ENCODE peak calls at places on chromosomes 5 and 9, in five cellular contexts. D is heart right ventricle; Y is activated CD4-positive, alpha-beta T cell treated with anti-CD3 and anti-CD28 coated beads, Interleukin-2, amount 50 U/mL, for 1 hour; T is NB4; E is fibroblast of the conjunctiva. G is an unnamed sample.

GRCh38 chr5:157994271-157994691 is 135.3 kb upstream of the CLINT1 start:
- DNase-seq in D (no peak), Y (peak), T (no peak), E (no peak), G (no peak)

GRCh38 chr9:129343697-129344375 is 165.8 kb upstream of the IER5L start:
- DNase-seq in D (no peak), Y (no peak), T (peak), E (peak), G (no peak)

GRCh38 chr5:73902327-73903051 is 276.5 kb downstream of the ARHGEF28 start:
- DNase-seq in D (peak), Y (no peak), T (peak), E (peak), G (peak)

GRCh38 chr5:62126090-62126489 is 179.9 kb upstream of the KIF2A start:
- DNase-seq in D (no peak), Y (no peak), T (no peak), E (no peak), G (no peak)

GRCh38 chr5:161548472-161549094 is 2.1 kb upstream of the GABRB2 start:
- DNase-seq in D (no peak), Y (no peak), T (no peak), E (no peak), G (no peak)

GRCh38 chr5:53481887-53482716 is 1.7 kb downstream of the FST start:
- DNase-seq in D (peak), Y (peak), T (peak), E (no peak), G (no peak)

GRCh38 chr9:136105398-136106135 is 10.5 kb upstream of the NACC2 start:
- DNase-seq in D (peak), Y (no peak), T (peak), E (no peak), G (no peak)

GRCh38 chr9:124448019-124448418 is 2.2 kb upstream of the ADGRD2 start:
- DNase-seq in D (peak), Y (no peak), T (no peak), E (no peak), G (no peak)

GRCh38 chr9:14529047-14529446 is 164.2 kb downstream of the ZDHHC21 start:
- DNase-seq in D (no peak), Y (no peak), T (no peak), E (no peak), G (no peak)

GRCh38 chr9:86713456-86713855 is 233.8 kb downstream of the GAS1 start:
- DNase-seq in D (no peak), Y (no peak), T (no peak), E (no peak), G (no peak)

GRCh38 chr5:41418220-41419031 is 92.0 kb downstream of the PLCXD3 start:
- DNase-seq in D (no peak), Y (no peak), T (no peak), E (peak), G (no peak)

GRCh38 chr5:74028406-74028805 is 402.4 kb downstream of the ARHGEF28 start:
- DNase-seq in D (no peak), Y (no peak), T (no peak), E (no peak), G (no peak)

GRCh38 chr5:79107020-79107796 is 4.4 kb upstream of the BHMT start:
- DNase-seq in D (no peak), Y (no peak), T (peak), E (no peak), G (no peak)

GRCh38 chr9:114382951-114383865 is 4.6 kb downstream of the AKNA start:
- DNase-seq in D (peak), Y (peak), T (peak), E (no peak), G (no peak)

GRCh38 chr9:112921549-112921948 is 30.9 kb upstream of the SLC46A2 start:
- DNase-seq in D (no peak), Y (no peak), T (peak), E (peak), G (peak)

GRCh38 chr9:126857261-126857960 is 3.0 kb upstream of the ZBTB34 start:
- DNase-seq in D (no peak), Y (no peak), T (no peak), E (peak), G (peak)

G was measured in COR-L47.